ENCODE peak calls at places on chromosome 11, in ten cellular contexts. A is WTC11; Z is NCI-H526 treated with DMSO at 0.1 percent for 48 hours; H is cardiac fibroblast; F is dermis blood vessel endothelial cell; R is stimulated activated CD4-positive, alpha-beta T cell treated with anti-CD3 and anti-CD28 coated beads, Interleukin-15, amount 100 ng/mL, for 24 hours; K is iPS-NIHi11; B is stromal cell of bone marrow; X is left colon; M is ELR. Y is an unnamed sample.

GRCh38 chr11:131537196-131537595 is 166.8 kb downstream of the NTM start:
- DNase-seq in A (no peak), Z (no peak), H (no peak), F (no peak), R (no peak), K (no peak), B (no peak), X (no peak), M (no peak), Y (no peak)

GRCh38 chr11:128235958-128236357 is 351.4 kb downstream of the ETS1 start:
- DNase-seq in A (no peak), Z (no peak), H (peak; percentile 52), F (peak; percentile 79), R (no peak), K (peak; percentile 25), B (no peak), X (no peak), M (no peak), Y (no peak)

GRCh38 chr11:33000181-33000580 is 15.5 kb upstream of the DEPDC7 start:
- DNase-seq in A (no peak), Z (no peak), H (peak; percentile 90), F (peak; percentile 52), R (no peak), K (no peak), B (peak; percentile 75), X (no peak), M (peak; percentile 73), Y (no peak)

GRCh38 chr11:80443177-80443576 is 1002.3 kb upstream of the TENM4 start:
- DNase-seq in A (no peak), Z (no peak), H (peak; percentile 0), F (no peak), R (no peak), K (no peak), B (no peak), X (no peak), M (no peak), Y (no peak)

GRCh38 chr11:68150029-68150428 is 28.8 kb upstream of the CHKA start:
- DNase-seq in A (no peak), Z (no peak), H (peak; percentile 93), F (peak; percentile 81), R (no peak), K (no peak), B (no peak), X (no peak), M (peak; percentile 25), Y (no peak)

GRCh38 chr11:85590848-85591483 is 36.2 kb downstream of the DLG2 start:
- DNase-seq in A (no peak), Z (peak; percentile 44), H (peak; percentile 36), F (peak; percentile 21), R (no peak), K (peak; percentile 10), B (peak; percentile 25), X (no peak), M (peak; percentile 63), Y (no peak)

GRCh38 chr11:12846766-12847615 is 162.1 kb upstream of the RASSF10 start:
- DNase-seq in A (no peak), Z (no peak), H (no peak), F (peak; percentile 32), R (no peak), K (no peak), B (no peak), X (no peak), M (no peak), Y (peak; percentile 35)

GRCh38 chr11:92070026-92070889 is 154.4 kb upstream of the FAT3 start:
- DNase-seq in A (no peak), Z (no peak), H (peak; percentile 12), F (no peak), R (no peak), K (no peak), B (peak; percentile 5), X (no peak), M (no peak), Y (no peak)

GRCh38 chr11:117878314-117878938 is 2.0 kb upstream of the FXYD6 start:
- DNase-seq in A (no peak), Z (peak; percentile 40), H (no peak), F (no peak), R (no peak), K (no peak), B (no peak), X (no peak), M (no peak), Y (no peak)

GRCh38 chr11:103499710-103500340 is 390.6 kb downstream of the DYNC2H1 start:
- DNase-seq in A (no peak), Z (no peak), H (no peak), F (no peak), R (no peak), K (no peak), B (no peak), X (no peak), M (peak; percentile 59), Y (no peak)

GRCh38 chr11:1953489-1954284 is 6.6 kb downstream of the MRPL23 start:
- DNase-seq in A (no peak), Z (no peak), H (peak; percentile 41), F (peak; percentile 14), R (peak; percentile 19), K (no peak), B (no peak), X (peak; percentile 2), M (no peak), Y (no peak)

GRCh38 chr11:64266339-64266738 is 15.0 kb downstream of the PLCB3 start:
- DNase-seq in A (no peak), Z (no peak), H (no peak), F (peak; percentile 39), R (no peak), K (no peak), B (no peak), X (no peak), M (peak; percentile 88), Y (no peak)

GRCh38 chr11:45285931-45286632 is at the start of gene SYT13:
- DNase-seq in A (peak; percentile 89), Z (peak; percentile 53), H (no peak), F (no peak), R (no peak), K (peak; percentile 95), B (no peak), X (peak; percentile 82), M (no peak), Y (peak; percentile 43)

GRCh38 chr11:65291613-65292012 is 23.1 kb upstream of the CDC42EP2 start:
- DNase-seq in A (no peak), Z (no peak), H (peak; percentile 83), F (peak; percentile 40), R (no peak), K (no peak), B (no peak), X (no peak), M (peak; percentile 85), Y (peak; percentile 84)

GRCh38 chr11:111312076-111312475 is 13.7 kb downstream of the POU2AF3 start:
- DNase-seq in A (no peak), Z (no peak), H (no peak), F (no peak), R (no peak), K (no peak), B (no peak), X (no peak), M (no peak), Y (no peak)